ENCODE peak calls at places on chromosomes 5 and 9, in four cellular contexts. E is SK-N-SH, Q is HepG2, K is K562. X is an unnamed sample.
A peak's percentile ranks its signal among the peaks of the same experiment; 100 is the strongest.

GRCh38 chr9:30504502-30504905 is 1879.9 kb upstream of the ACO1 start:
- DNase-seq in K (no peak), Q (no peak), E (peak; percentile 21), X (no peak)

GRCh38 chr5:80370394-80370793 is 37.5 kb upstream of the ZFYVE16 start:
- DNase-seq in Q (no peak), E (no peak), K (no peak), X (no peak)

GRCh38 chr9:119412399-119412798 is 43.2 kb upstream of the BRINP1 start:
- DNase-seq in Q (no peak), K (no peak), E (no peak), X (no peak)

GRCh38 chr5:573976-574375 is 38.2 kb upstream of the CEP72 start:
- DNase-seq in E (no peak), K (no peak), Q (no peak), X (no peak)

GRCh38 chr9:17436854-17437253 is 142.0 kb upstream of the SH3GL2 start:
- DNase-seq in Q (no peak), E (no peak), K (no peak), X (no peak)

GRCh38 chr5:135377751-135378680 is 21.0 kb downstream of the MACROH2A1 start:
- DNase-seq in E (peak; percentile 52), Q (no peak), K (no peak), X (no peak)

GRCh38 chr5:543755-544674 is 19.8 kb upstream of the SLC9A3 start:
- DNase-seq in K (no peak), E (no peak), Q (no peak), X (no peak)

GRCh38 chr9:133962341-133962740 is 29.8 kb downstream of the VAV2 start:
- DNase-seq in Q (no peak), E (no peak), K (no peak), X (no peak)

GRCh38 chr5:64180661-64181343 is 15.2 kb downstream of the RNF180 start:
- DNase-seq in Q (no peak), E (no peak), K (no peak), X (no peak)

GRCh38 chr5:168532471-168532870 is 3.4 kb downstream of the FBLL1 start:
- DNase-seq in K (no peak), Q (no peak), E (peak; percentile 51), X (no peak)

GRCh38 chr5:56259002-56259511 is 25.9 kb upstream of the ANKRD55 start:
- DNase-seq in E (no peak), Q (peak; percentile 63), K (no peak), X (peak; percentile 97)

GRCh38 chr9:7368410-7369292 is 430.9 kb downstream of the DMAC1 start:
- DNase-seq in Q (no peak), E (no peak), K (no peak), X (peak; percentile 90)

GRCh38 chr5:132001647-132002561 is 9.6 kb downstream of the ACSL6 start:
- DNase-seq in Q (peak; percentile 97), E (no peak), K (no peak), X (peak; percentile 24)

GRCh38 chr5:57386958-57387357 is 95.7 kb downstream of the ACTBL2 start:
- DNase-seq in K (no peak), E (no peak), Q (no peak), X (peak; percentile 86)

GRCh38 chr5:67187318-67187717 is 9.3 kb downstream of the CD180 start:
- DNase-seq in Q (no peak), K (no peak), E (no peak), X (no peak)

GRCh38 chr9:15349892-15350761 is 43.1 kb upstream of the TTC39B start:
- DNase-seq in K (no peak), E (no peak), Q (peak; percentile 88), X (peak; percentile 18)

GRCh38 chr9:104386425-104387069 is 117.5 kb upstream of the OR13F1 start:
- DNase-seq in K (no peak), E (peak; percentile 41), Q (peak; percentile 16), X (peak; percentile 20)

GRCh38 chr5:158013303-158013702 is 154.4 kb upstream of the CLINT1 start:
- DNase-seq in E (no peak), Q (no peak), K (no peak), X (no peak)

GRCh38 chr9:5085993-5086392 is 99.4 kb downstream of the INSL6 start:
- DNase-seq in K (no peak), Q (no peak), E (no peak), X (no peak)

GRCh38 chr9:94613003-94613402 is 19.4 kb upstream of the FBP2 start:
- DNase-seq in K (no peak), Q (no peak), E (no peak), X (no peak)

GRCh38 chr5:14396071-14396470 is 185.5 kb upstream of the OTULINL start:
- DNase-seq in E (no peak), Q (no peak), K (no peak), X (peak; percentile 52)

GRCh38 chr9:78296208-78296892 is 575 bp upstream of the PSAT1 start:
- DNase-seq in K (no peak), Q (peak; percentile 62), E (peak; percentile 63), X (peak; percentile 54)

GRCh38 chr5:61638476-61638875 is 306.4 kb downstream of the ZSWIM6 start:
- DNase-seq in Q (no peak), E (no peak), K (no peak), X (no peak)

GRCh38 chr5:74336286-74336685 is 304.2 kb downstream of the ENC1 start:
- DNase-seq in K (no peak), Q (no peak), E (no peak), X (no peak)

GRCh38 chr5:2163457-2163856 is 280.7 kb upstream of the IRX4 start:
- DNase-seq in E (no peak), Q (no peak), K (no peak), X (no peak)

GRCh38 chr5:58148366-58148765 is 311.5 kb downstream of the PLK2 start:
- DNase-seq in Q (no peak), E (no peak), K (no peak), X (no peak)

GRCh38 chr5:32949571-32949970 is 238.4 kb downstream of the NPR3 start:
- DNase-seq in Q (no peak), E (no peak), K (no peak), X (no peak)

GRCh38 chr5:7425830-7426229 is 29.9 kb downstream of the ADCY2 start:
- DNase-seq in Q (no peak), E (no peak), K (no peak), X (no peak)

GRCh38 chr9:127793093-127793708 is 7.4 kb downstream of the CDK9 start:
- DNase-seq in E (no peak), Q (no peak), K (no peak), X (peak; percentile 62)

GRCh38 chr5:135386096-135386495 is 12.9 kb downstream of the MACROH2A1 start:
- DNase-seq in Q (no peak), K (no peak), E (no peak), X (peak; percentile 50)

GRCh38 chr5:7876867-7877266 is 7.9 kb downstream of the MTRR start:
- DNase-seq in K (no peak), E (no peak), Q (no peak), X (peak; percentile 75)

GRCh38 chr9:110919609-110920008 is 118.7 kb downstream of the LPAR1 start:
- DNase-seq in K (no peak), E (no peak), Q (no peak), X (peak; percentile 90)

GRCh38 chr9:103755441-103755840 is 338.7 kb upstream of the SMC2 start:
- DNase-seq in K (no peak), Q (no peak), E (no peak), X (no peak)

GRCh38 chr9:132197315-132197714 is 35.5 kb downstream of the NTNG2 start:
- DNase-seq in K (no peak), Q (no peak), E (no peak), X (no peak)

GRCh38 chr5:90529234-90529938 is at the start of gene LYSMD3:
- DNase-seq in K (peak; percentile 98), Q (peak; percentile 92), E (peak; percentile 99), X (peak; percentile 95)

GRCh38 chr5:90530736-90531487 is 1.5 kb upstream of the LYSMD3 start:
- DNase-seq in E (no peak), K (no peak), Q (no peak), X (no peak)

GRCh38 chr5:90533794-90534193 is 4.4 kb upstream of the LYSMD3 start:
- DNase-seq in Q (no peak), E (no peak), K (no peak), X (no peak)

GRCh38 chr5:90529939-90530677 is 724 bp upstream of the LYSMD3 start:
- DNase-seq in Q (peak; percentile 67), K (peak; percentile 50), E (peak; percentile 75), X (peak; percentile 82)

DNA sequence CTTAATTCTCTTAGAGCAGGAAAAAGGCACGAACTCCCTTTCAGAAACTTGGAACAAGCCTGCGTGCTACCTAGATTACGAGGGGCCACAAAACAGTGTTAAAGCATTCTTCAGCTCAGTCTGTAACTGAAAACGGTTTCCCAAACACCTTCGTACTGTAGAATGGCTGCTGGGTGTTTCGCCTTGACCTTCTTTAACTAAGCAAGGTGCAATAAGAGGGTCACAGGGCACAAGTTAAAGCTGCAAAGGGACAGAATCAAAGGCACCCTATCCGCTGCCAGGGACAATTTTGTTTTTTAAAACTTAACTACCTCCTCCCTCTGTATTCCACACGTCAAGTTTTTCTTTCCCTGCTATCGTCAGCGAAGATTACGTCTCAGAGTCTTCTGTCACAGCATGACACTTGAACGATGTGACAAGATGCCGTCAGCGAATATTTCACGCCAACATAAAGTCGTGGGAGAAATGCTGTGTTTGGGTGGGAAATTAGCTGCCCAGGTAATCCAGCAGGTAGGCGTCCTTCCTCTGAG is 615 bp downstream of the LYSMD3 start:
- DNase-seq in Q (no peak), E (peak; percentile 10), K (no peak), X (peak; percentile 29)
- TF ChIP-seq MXI1 in Q (no peak), E (no peak), K (no peak), X (no peak)

GRCh38 chr9:38681747-38682227 is 38.1 kb downstream of the FAM240B start:
- DNase-seq in K (no peak), E (no peak), Q (no peak), X (peak; percentile 24)
- TF ChIP-seq RAD21 in K (no peak), E (no peak), Q (no peak), X (no peak)

DNA sequence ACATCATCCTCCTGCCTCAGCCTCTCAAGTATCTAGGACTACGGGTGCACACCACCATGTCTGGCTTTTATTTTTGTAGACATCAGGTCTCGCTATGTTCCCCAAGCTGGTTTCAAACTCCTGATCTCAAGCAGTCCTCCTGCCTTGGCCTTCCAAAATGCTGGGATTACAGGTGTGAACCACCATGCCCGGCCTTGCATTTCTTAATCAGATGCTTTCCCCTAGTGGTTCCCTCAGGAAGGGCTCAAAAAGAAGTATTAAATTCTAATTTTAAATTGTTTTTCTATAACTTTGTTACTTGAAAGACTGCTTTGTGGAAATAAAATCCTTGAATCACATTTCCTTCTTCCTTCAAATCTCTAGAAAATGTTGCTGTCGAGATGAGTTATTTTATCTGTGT is 79.5 kb upstream of the ROR2 start:
- DNase-seq in Q (no peak), E (no peak), K (no peak), X (no peak)
- TF ChIP-seq MXI1 in Q (no peak), E (no peak), K (no peak), X (no peak)

GRCh38 chr9:126608551-126608950 is 5.2 kb upstream of the LMX1B start:
- DNase-seq in Q (no peak), E (no peak), K (no peak), X (no peak)
- TF ChIP-seq RAD21 in Q (no peak), E (no peak), K (no peak), X (no peak)

GRCh38 chr9:98861881-98862501 is 54.5 kb downstream of the GALNT12 start:
- DNase-seq in K (no peak), Q (no peak), E (no peak), X (peak; percentile 83)
- TF ChIP-seq MXI1 in K (no peak), Q (no peak), E (no peak), X (no peak)

X was measured in IMR-90.